ENCODE peak calls at places on chromosomes 2 and 18, in six cellular contexts. V is AG04450, A is Panc1, M is tibial nerve, H is PC-3, N is cardiac muscle cell. Z is an unnamed sample.

GRCh38 chr2:128424806-128425205 is 106.1 kb upstream of the HS6ST1 start:
- DNase-seq in V (no peak), A (no peak), M (no peak), H (no peak), N (no peak), Z (no peak)

GRCh38 chr2:25920326-25920725 is 42.0 kb upstream of the ASXL2 start:
- DNase-seq in V (peak), A (no peak), M (no peak), H (no peak), N (no peak), Z (no peak)

GRCh38 chr2:187581125-187581896 is 27.1 kb upstream of the TFPI start:
- DNase-seq in V (no peak), A (peak), M (peak), H (peak), N (peak), Z (no peak)

GRCh38 chr2:127376265-127376664 is 11.5 kb downstream of the MAP3K2 start:
- DNase-seq in V (no peak), A (no peak), M (no peak), H (no peak), N (no peak), Z (no peak)

GRCh38 chr2:172749377-172749776 is 13.7 kb downstream of the RAPGEF4 start:
- DNase-seq in V (no peak), A (no peak), M (no peak), H (no peak), N (no peak), Z (no peak)

GRCh38 chr18:37689841-37690240 is 124.2 kb upstream of the CELF4 start:
- DNase-seq in V (no peak), A (no peak), M (no peak), H (no peak), N (peak), Z (no peak)

GRCh38 chr18:74541703-74542555 is 7.6 kb downstream of the CNDP1 start:
- DNase-seq in V (no peak), A (no peak), M (no peak), H (peak), N (no peak), Z (no peak)

GRCh38 chr18:49055787-49056186 is 105.0 kb upstream of the SMAD7 start:
- DNase-seq in V (no peak), A (no peak), M (peak), H (peak), N (peak), Z (no peak)

GRCh38 chr2:62045017-62045543 is 139.6 kb downstream of the COMMD1 start:
- DNase-seq in V (no peak), A (no peak), M (no peak), H (no peak), N (no peak), Z (no peak)

GRCh38 chr2:177772529-177772928 is 300.0 kb downstream of the PDE11A start:
- DNase-seq in V (no peak), A (peak), M (peak), H (peak), N (peak), Z (no peak)

GRCh38 chr2:156405586-156405985 is 30.6 kb upstream of the GPD2 start:
- DNase-seq in V (no peak), A (no peak), M (peak), H (no peak), N (peak), Z (no peak)

GRCh38 chr18:46335551-46336059 is 231.4 kb downstream of the HAUS1 start:
- DNase-seq in V (no peak), A (no peak), M (no peak), H (no peak), N (peak), Z (no peak)

GRCh38 chr2:231425291-231425810 is 29.8 kb downstream of the B3GNT7 start:
- DNase-seq in V (no peak), A (no peak), M (no peak), H (no peak), N (no peak), Z (no peak)

GRCh38 chr2:102437122-102437521 is 14.2 kb downstream of the IL18RAP start:
- DNase-seq in V (no peak), A (no peak), M (no peak), H (no peak), N (no peak), Z (no peak)

GRCh38 chr18:43780782-43781340 is 503.6 kb upstream of the SYT4 start:
- DNase-seq in V (no peak), A (no peak), M (no peak), H (peak), N (peak), Z (no peak)

GRCh38 chr18:35172451-35173035 is 68.3 kb upstream of the ZNF397 start:
- DNase-seq in V (no peak), A (no peak), M (no peak), H (no peak), N (peak), Z (no peak)

GRCh38 chr2:218448934-218449333 is 30.0 kb downstream of the VIL1 start:
- DNase-seq in V (peak), A (no peak), M (no peak), H (peak), N (no peak), Z (no peak)

GRCh38 chr2:239377591-239377990 is 23.2 kb downstream of the HDAC4 start:
- DNase-seq in V (no peak), A (no peak), M (no peak), H (no peak), N (no peak), Z (no peak)

GRCh38 chr2:191357682-191358081 is 112.5 kb downstream of the MYO1B start:
- DNase-seq in V (no peak), A (no peak), M (no peak), H (no peak), N (no peak), Z (no peak)

GRCh38 chr2:70888925-70889715 is 46.6 kb upstream of the ATP6V1B1 start:
- DNase-seq in V (no peak), A (no peak), M (no peak), H (no peak), N (peak), Z (no peak)

GRCh38 chr18:67301592-67301991 is 214.9 kb downstream of the DSEL start:
- DNase-seq in V (no peak), A (no peak), M (no peak), H (no peak), N (peak), Z (no peak)

GRCh38 chr2:42908538-42909200 is 116.3 kb upstream of the HAAO start:
- DNase-seq in V (no peak), A (no peak), M (no peak), H (no peak), N (no peak), Z (no peak)

GRCh38 chr2:239596298-239596697 is 195.5 kb upstream of the HDAC4 start:
- DNase-seq in V (no peak), A (no peak), M (no peak), H (no peak), N (no peak), Z (no peak)

GRCh38 chr2:16077601-16078000 is 137.3 kb downstream of the MYCN start:
- DNase-seq in V (no peak), A (no peak), M (no peak), H (no peak), N (no peak), Z (no peak)

GRCh38 chr2:205477016-205477705 is 205.1 kb upstream of the NRP2 start:
- DNase-seq in V (no peak), A (no peak), M (no peak), H (peak), N (peak), Z (no peak)

DNA sequence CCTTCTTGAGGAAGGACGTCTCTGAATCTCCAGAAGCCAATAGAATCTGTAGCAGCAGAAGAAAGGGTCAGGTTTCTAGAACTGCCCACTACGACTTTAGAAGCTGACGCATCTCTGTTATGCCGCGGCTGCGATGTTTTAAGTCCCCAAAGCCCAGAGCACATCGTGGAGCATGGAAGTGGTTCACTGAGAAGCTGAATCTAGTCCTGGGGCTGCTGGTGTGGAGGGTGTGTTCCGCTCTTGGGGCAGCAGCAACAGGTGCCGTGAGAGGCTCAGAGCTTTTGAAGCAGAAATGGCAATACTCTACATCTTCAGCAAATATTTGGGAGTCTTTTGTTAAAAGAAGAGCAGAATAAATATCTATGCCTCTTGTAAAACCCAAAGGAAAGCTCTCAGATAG is 48.9 kb upstream of the RMDN2 start:
- DNase-seq in V (no peak), A (no peak), M (no peak), H (no peak), N (no peak), Z (no peak)
- H3K27ac ChIP-seq in V (no peak), A (no peak), M (no peak), H (no peak), N (no peak), Z (no peak)

GRCh38 chr2:207512356-207512755 is 17.4 kb upstream of the CREB1 start:
- DNase-seq in V (no peak), A (no peak), M (no peak), H (peak), N (no peak), Z (no peak)
- H3K27ac ChIP-seq in V (no peak), A (no peak), M (no peak), H (peak), N (no peak), Z (no peak)

DNA sequence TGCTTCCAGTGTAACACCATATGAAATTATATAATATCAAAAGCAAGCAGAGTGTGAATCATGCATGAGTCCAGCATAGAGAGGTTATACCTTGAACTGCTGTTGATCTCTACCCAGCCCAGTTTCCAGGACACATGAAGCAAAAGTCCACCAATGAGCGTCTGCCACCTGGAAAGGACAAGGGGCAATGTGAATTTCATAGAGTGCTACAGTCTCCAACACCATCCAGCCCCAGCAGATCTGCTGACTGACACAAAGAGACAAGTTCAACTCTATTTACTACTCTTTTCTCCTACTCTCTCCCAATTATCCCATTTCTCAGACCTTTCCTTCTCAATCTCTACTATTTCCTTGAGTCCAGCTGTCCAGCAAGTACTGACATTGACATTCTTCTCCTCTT is 31.8 kb upstream of the RIOK3 start:
- DNase-seq in V (no peak), A (no peak), M (no peak), H (no peak), N (no peak), Z (no peak)
- H3K27ac ChIP-seq in V (no peak), A (no peak), M (no peak), H (no peak), N (no peak), Z (no peak)

DNA sequence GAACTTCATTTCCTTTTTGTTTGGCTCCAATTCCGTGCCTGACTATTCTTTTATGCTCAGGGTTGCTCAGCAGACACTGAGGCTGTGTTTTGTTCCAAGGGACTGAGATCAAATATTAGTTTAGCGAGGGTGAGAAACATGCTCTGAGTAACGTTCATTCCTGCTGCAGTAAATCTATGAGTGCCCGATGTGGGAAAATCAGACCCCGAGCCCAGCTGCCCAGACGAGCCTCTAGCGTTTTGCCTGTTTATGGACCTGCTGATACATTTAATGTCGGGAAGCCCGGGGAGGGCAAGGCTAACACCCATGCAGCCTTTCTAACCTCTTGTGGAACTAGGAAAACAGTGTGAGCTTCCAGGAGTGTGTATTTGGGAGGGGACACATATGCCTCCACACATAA is 119.2 kb downstream of the VAPA start:
- DNase-seq in V (no peak), A (no peak), M (no peak), H (no peak), N (no peak), Z (no peak)
- H3K27ac ChIP-seq in V (no peak), A (no peak), M (peak), H (no peak), N (no peak), Z (no peak)

GRCh38 chr2:130354135-130354420 is 1.8 kb upstream of the PTPN18 start:
- DNase-seq in V (no peak), A (no peak), M (no peak), H (no peak), N (no peak), Z (no peak)

GRCh38 chr2:130353291-130354134 is 2.3 kb upstream of the PTPN18 start:
- DNase-seq in V (no peak), A (no peak), M (no peak), H (no peak), N (no peak), Z (no peak)

GRCh38 chr2:130355181-130355577 is 677 bp upstream of the PTPN18 start:
- DNase-seq in V (no peak), A (no peak), M (no peak), H (no peak), N (no peak), Z (no peak)

GRCh38 chr2:130351495-130352125 is 4.2 kb upstream of the PTPN18 start:
- DNase-seq in V (no peak), A (no peak), M (no peak), H (no peak), N (no peak), Z (no peak)

DNA sequence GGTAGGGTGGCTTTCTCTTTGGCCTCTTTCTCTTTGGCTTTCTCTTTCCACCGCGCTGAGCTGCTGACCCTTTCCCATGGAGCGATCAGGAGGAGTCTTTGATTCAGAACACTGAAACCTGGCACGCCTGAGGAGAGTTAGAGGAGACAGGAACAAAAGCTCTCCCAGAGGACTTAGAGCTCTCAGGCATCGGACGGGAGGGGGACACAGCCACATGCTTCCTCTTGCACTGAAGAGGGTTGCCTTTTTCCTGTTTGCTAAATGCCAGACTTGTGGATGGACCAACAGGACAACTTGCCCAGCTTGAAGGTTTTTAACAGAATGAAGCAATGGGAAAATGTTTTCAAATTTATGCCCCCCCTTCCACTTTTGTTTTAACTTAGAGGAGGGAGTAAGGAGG is 3.6 kb upstream of the PTPN18 start:
- DNase-seq in V (no peak), A (no peak), M (no peak), H (no peak), N (no peak), Z (no peak)
- H3K27ac ChIP-seq in V (no peak), A (no peak), M (no peak), H (no peak), N (no peak), Z (no peak)

DNA sequence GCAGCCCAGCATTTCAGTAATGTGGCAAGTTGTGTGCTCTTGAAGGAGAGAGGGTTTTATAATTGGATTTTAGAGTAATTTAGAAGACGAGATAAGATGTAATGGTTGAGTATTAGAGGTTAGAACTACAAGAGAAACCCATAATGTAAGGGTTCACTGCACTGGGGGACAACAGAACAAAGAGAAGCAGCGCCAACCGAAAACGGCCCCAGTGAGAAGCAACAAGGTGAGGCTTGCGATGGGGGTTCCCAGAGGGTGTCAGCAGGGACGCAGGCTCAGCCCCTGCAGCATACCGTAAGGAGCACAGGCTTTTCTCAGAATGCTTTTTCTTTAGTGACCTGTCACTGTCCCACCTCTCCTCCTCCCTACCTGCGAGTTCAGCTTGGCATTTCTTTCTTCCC is 183.9 kb upstream of the ETAA1 start:
- DNase-seq in V (no peak), A (no peak), M (no peak), H (no peak), N (no peak), Z (no peak)
- H3K27ac ChIP-seq in V (no peak), A (no peak), M (no peak), H (no peak), N (no peak), Z (peak)

GRCh38 chr2:167814881-167815718 is 432.3 kb downstream of the STK39 start:
- DNase-seq in V (no peak), A (no peak), M (no peak), H (no peak), N (no peak), Z (no peak)
- H3K27ac ChIP-seq in V (no peak), A (no peak), M (no peak), H (no peak), N (no peak), Z (no peak)

GRCh38 chr2:72994991-72995380 is 76.5 kb downstream of the SFXN5 start:
- DNase-seq in V (no peak), A (no peak), M (no peak), H (no peak), N (no peak), Z (no peak)

GRCh38 chr2:72995420-72996151 is 75.9 kb downstream of the SFXN5 start:
- DNase-seq in V (no peak), A (no peak), M (no peak), H (no peak), N (no peak), Z (no peak)

GRCh38 chr2:72993147-72993546 is 75.8 kb downstream of the EMX1 start:
- DNase-seq in V (no peak), A (peak), M (peak), H (peak), N (peak), Z (no peak)

GRCh38 chr2:72993585-72994280 is 76.4 kb downstream of the EMX1 start:
- DNase-seq in V (no peak), A (no peak), M (no peak), H (no peak), N (no peak), Z (no peak)

DNA sequence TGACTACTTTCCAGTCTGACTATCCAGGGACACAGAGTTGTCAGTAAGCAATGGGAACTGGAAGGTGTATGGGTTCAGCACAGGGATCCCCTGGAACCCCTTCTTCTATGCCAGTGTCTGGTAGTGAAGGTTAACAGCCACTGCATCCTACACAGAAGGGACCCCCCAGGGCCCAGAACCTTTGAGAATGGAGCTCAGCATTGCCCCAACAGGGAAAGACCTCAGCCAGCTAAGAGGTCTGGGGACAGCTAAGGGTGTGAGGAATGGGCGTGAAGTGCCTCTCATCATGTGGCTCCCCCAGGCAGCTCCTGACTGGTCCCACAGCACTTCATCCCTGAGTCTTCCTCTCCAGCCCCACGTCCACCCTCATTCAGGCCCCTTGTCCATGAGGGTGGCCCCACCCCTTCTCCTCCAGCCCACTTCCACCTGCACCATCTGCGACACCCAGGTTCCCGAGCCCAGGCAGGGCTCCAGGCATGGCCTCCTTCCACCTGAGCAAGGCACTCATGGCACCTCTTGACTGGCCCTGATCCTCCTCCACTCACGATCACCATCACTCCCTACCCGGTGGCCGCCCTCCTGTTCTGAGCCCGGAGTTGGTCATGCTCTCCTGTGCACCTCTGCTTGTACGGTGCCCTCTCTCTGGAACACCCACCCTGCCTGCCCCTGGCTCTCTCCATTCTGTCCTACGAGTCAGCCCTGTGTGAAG is 77.1 kb downstream of the SFXN5 start:
- DNase-seq in V (no peak), A (no peak), M (no peak), H (no peak), N (no peak), Z (no peak)
- H3K27ac ChIP-seq in V (no peak), A (no peak), M (no peak), H (no peak), N (no peak), Z (no peak)

Z was measured in SK-N-MC.